ENCODE peak calls at places on chromosomes 13 and 19, in six cellular contexts. F is K562, N is cardiac muscle cell, M is neural progenitor cell, S is psoas muscle, D is H9. I is an unnamed sample.

GRCh38 chr13:107881362-107881761 is 334.0 kb downstream of the LIG4 start:
- DNase-seq in F (no peak), N (no peak), M (no peak), S (no peak), D (no peak), I (no peak)

GRCh38 chr13:29081036-29081435 is 260.9 kb downstream of the MTUS2 start:
- DNase-seq in F (no peak), N (no peak), M (no peak), S (no peak), D (no peak), I (no peak)

GRCh38 chr19:5903502-5904301 is at the start of gene NDUFA11:
- DNase-seq in F (peak; percentile 94), N (peak; percentile 98), M (peak; percentile 97), S (peak; percentile 99), D (peak; percentile 98), I (peak; percentile 93)

GRCh38 chr13:106038752-106039151 is 496.7 kb downstream of the EFNB2 start:
- DNase-seq in F (no peak), N (peak; percentile 70), M (no peak), S (no peak), D (no peak), I (peak; percentile 51)

GRCh38 chr13:59960683-59961082 is 203.0 kb downstream of the DIAPH3 start:
- DNase-seq in F (no peak), N (no peak), M (no peak), S (no peak), D (no peak), I (no peak)

GRCh38 chr13:79833972-79834371 is 353.0 kb downstream of the NDFIP2 start:
- DNase-seq in F (no peak), N (no peak), M (no peak), S (no peak), D (no peak), I (no peak)

GRCh38 chr13:102033316-102033715 is 368.5 kb downstream of the FGF14 start:
- DNase-seq in F (no peak), N (no peak), M (no peak), S (no peak), D (no peak), I (no peak)

GRCh38 chr19:21151460-21151859 is 9.6 kb downstream of the ZNF431 start:
- DNase-seq in F (no peak), N (no peak), M (no peak), S (no peak), D (no peak), I (no peak)

GRCh38 chr13:105918842-105919741 is 616.4 kb downstream of the EFNB2 start:
- DNase-seq in F (no peak), N (peak; percentile 71), M (no peak), S (no peak), D (peak; percentile 51), I (peak; percentile 84)

GRCh38 chr19:33492951-33493350 is 28.6 kb downstream of the PEPD start:
- DNase-seq in F (no peak), N (no peak), M (no peak), S (no peak), D (no peak), I (no peak)

GRCh38 chr19:28456708-28457320 is 756.1 kb downstream of the UQCRFS1 start:
- DNase-seq in F (no peak), N (no peak), M (no peak), S (no peak), D (no peak), I (no peak)

GRCh38 chr13:40618581-40619478 is 47.6 kb downstream of the FOXO1 start:
- DNase-seq in F (no peak), N (no peak), M (no peak), S (peak; percentile 62), D (no peak), I (no peak)

GRCh38 chr13:93730780-93731179 is 504.2 kb downstream of the GPC6 start:
- DNase-seq in F (no peak), N (no peak), M (no peak), S (no peak), D (no peak), I (no peak)

GRCh38 chr13:108917581-108917980 is 288.2 kb downstream of the MYO16 start:
- DNase-seq in F (no peak), N (peak; percentile 70), M (no peak), S (no peak), D (no peak), I (no peak)

GRCh38 chr19:58382997-58383603 is 2.3 kb upstream of the ZNF837 start:
- DNase-seq in F (no peak), N (no peak), M (no peak), S (peak; percentile 39), D (peak; percentile 24), I (no peak)

GRCh38 chr13:113143466-113144254 is 14.8 kb upstream of the PROZ start:
- DNase-seq in F (no peak), N (no peak), M (no peak), S (no peak), D (peak; percentile 27), I (no peak)

GRCh38 chr19:10966809-10967208 is 6.0 kb downstream of the SMARCA4 start:
- DNase-seq in F (no peak), N (no peak), M (no peak), S (no peak), D (no peak), I (no peak)

DNA sequence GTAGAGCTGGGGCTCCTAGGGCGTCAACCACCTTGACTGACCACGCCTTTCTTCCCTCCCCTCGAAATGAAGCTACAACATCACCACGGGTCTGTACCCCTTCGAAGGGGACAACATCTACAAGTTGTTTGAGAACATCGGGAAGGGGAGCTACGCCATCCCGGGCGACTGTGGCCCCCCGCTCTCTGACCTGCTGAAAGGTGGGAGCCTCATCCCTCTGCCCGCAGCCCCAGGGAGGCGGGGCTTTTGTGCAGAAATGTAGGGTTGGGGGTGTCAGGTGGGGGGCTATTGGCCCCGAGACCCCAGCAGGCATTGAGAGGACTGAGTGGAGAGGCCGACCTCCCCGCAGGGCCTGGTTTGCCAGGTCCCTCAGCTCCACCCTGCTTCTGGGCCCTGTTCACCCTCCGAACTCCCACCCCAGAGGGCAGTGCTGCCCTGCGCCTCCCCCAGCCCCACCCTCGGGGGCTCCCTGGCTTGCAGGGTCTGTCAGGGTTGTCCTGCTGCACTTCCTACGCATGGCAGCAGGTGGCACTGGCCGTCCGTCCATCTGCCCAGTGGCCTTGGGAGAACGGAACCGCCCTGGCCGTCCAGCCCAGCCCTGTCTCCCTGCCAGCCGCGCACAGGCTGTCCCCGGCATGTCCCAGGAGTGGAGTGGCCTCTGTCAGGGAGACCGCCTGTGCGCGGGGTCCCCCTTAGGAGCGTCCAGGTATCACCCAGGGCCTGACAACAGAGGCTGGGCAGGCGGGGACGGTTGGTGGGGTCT is 15.7 kb downstream of the STK11 start:
- DNase-seq in F (no peak), N (peak; percentile 67), M (peak; percentile 75), S (peak; percentile 94), D (no peak), I (no peak)
- TF ChIP-seq CTCF in F (peak; percentile 53), N (peak; percentile 67), M (peak; percentile 65), S (peak; percentile 84), D (peak; percentile 68), I (peak; percentile 44)

GRCh38 chr13:110519046-110519445 is 42.5 kb downstream of the RAB20 start:
- DNase-seq in F (no peak), N (no peak), M (no peak), S (no peak), D (no peak), I (no peak)

GRCh38 chr13:110519506-110519905 is 42.0 kb downstream of the RAB20 start:
- DNase-seq in F (no peak), N (no peak), M (no peak), S (no peak), D (no peak), I (no peak)

GRCh38 chr13:110518571-110518970 is 43.0 kb downstream of the RAB20 start:
- DNase-seq in F (no peak), N (no peak), M (no peak), S (no peak), D (no peak), I (no peak)

GRCh38 chr13:110517505-110518149 is 43.9 kb downstream of the RAB20 start:
- DNase-seq in F (no peak), N (no peak), M (no peak), S (no peak), D (no peak), I (no peak)

GRCh38 chr13:110518150-110518525 is 43.4 kb downstream of the RAB20 start:
- DNase-seq in F (no peak), N (no peak), M (no peak), S (peak; percentile 23), D (no peak), I (no peak)
- TF ChIP-seq CTCF in F (no peak), N (no peak), M (no peak), S (no peak), D (no peak), I (no peak)

DNA sequence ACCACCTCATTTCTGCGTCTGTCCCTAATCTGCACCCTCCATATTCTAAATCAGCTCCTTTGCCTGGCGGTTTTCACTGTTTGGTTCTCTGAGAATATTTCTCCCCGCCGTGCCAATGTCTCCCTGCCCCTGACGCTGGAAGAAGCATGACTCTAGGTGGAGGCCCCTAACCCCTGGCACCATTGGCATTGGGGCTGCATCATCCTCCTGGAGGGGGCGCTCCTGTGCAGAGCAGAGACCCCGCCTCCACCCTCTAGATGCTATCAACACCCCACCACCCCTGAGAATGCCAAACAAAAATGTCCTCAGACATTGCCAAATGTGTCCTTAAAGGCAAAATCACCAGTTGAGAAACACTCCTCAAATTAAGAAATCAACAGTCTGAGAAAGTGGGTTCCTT is 6.5 kb downstream of the ZSCAN5B start:
- DNase-seq in F (no peak), N (no peak), M (no peak), S (no peak), D (no peak), I (no peak)
- TF ChIP-seq CTCF in F (no peak), N (no peak), M (peak; percentile 24), S (no peak), D (peak; percentile 54), I (no peak)

GRCh38 chr13:76887070-76887563 is 912 bp upstream of the KCTD12 start:
- DNase-seq in F (no peak), N (peak; percentile 17), M (peak; percentile 48), S (no peak), D (peak; percentile 41), I (no peak)

GRCh38 chr13:76886005-76886291 is 257 bp downstream of the KCTD12 start:
- DNase-seq in F (no peak), N (no peak), M (no peak), S (peak; percentile 72), D (no peak), I (no peak)

GRCh38 chr13:76884571-76885202 is 1.5 kb downstream of the KCTD12 start:
- DNase-seq in F (peak; percentile 7), N (peak; percentile 51), M (no peak), S (no peak), D (no peak), I (peak; percentile 39)

GRCh38 chr13:76885203-76886004 is 801 bp downstream of the KCTD12 start:
- DNase-seq in F (peak; percentile 11), N (peak; percentile 80), M (peak; percentile 79), S (peak; percentile 83), D (peak; percentile 65), I (peak; percentile 41)

DNA sequence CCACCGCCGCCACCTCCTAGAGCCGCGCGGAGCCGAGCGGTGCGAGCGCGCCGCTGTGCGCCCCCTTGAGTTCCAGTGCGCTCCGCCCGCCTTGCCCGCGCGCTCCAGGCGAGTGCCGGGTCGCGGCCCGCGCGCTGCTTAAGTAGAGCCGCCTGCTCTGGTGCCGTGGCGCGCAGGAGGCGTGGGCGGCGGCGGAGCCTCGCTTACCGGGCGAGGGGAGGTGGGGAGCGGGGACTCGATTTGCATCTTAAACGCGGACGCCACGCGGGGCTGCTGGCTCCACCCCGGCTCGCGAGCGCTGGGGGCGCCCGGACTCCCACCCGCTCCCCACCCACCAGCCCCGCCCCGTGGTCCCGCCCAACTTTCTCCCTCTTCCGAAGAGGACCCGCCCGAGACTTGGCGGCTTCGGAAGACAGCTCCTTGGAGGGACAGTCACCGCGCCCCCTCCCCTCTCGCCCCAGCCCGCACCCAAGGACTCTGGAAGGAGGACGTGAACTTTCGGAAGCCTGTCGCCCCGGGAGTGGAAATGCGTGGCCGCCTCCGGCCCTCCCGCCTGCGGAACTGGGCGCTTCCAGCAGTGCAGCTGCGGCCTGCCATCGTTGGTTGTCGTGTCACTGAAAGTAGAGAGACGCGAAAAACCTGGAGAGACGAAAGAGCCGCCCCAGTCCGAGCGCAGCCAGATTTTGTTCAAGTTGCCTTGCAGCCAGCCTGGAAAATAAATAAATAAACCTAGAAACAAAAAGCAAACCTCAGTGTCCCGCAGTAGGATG is at the start of gene KCTD12:
- DNase-seq in F (peak; percentile 52), N (peak; percentile 94), M (peak; percentile 93), S (peak; percentile 93), D (peak; percentile 73), I (peak; percentile 31)
- TF ChIP-seq CTCF in F (no peak), N (peak; percentile 36), M (peak; percentile 51), S (peak; percentile 42), D (peak; percentile 41), I (peak; percentile 34)